ENCODE peak calls at places on chromosomes 7 and 10, in five cellular contexts. One of them, this sample, is unnamed.

GRCh38 chr7:75572396-75572795 is 80.3 kb downstream of the SPDYE5 start:
- DNase-seq in HCT116: no peak
- DNase-seq in transverse colon: no peak
- DNase-seq in upper lobe of left lung: no peak
- DNase-seq in heart left ventricle: no peak
- DNase-seq in this sample: no peak

GRCh38 chr7:51090411-51090810 is 226.2 kb downstream of the COBL start:
- DNase-seq in HCT116: no peak
- DNase-seq in transverse colon: no peak
- DNase-seq in upper lobe of left lung: no peak
- DNase-seq in heart left ventricle: no peak
- DNase-seq in this sample: no peak

GRCh38 chr7:128699196-128699712 is 27.2 kb downstream of the GARIN1A start:
- DNase-seq in HCT116: no peak
- DNase-seq in transverse colon: no peak
- DNase-seq in upper lobe of left lung: no peak
- DNase-seq in heart left ventricle: no peak
- DNase-seq in this sample: no peak

GRCh38 chr10:132650611-132651250 is 113.1 kb downstream of the INPP5A start:
- DNase-seq in HCT116: no peak
- DNase-seq in transverse colon: no peak
- DNase-seq in upper lobe of left lung: no peak
- DNase-seq in heart left ventricle: no peak
- DNase-seq in this sample: no peak

GRCh38 chr10:95790982-95791381 is 35.0 kb downstream of the ENTPD1 start:
- DNase-seq in HCT116: no peak
- DNase-seq in transverse colon: no peak
- DNase-seq in upper lobe of left lung: no peak
- DNase-seq in heart left ventricle: no peak
- DNase-seq in this sample: no peak

GRCh38 chr7:159034988-159035387 is 109.7 kb downstream of the VIPR2 start:
- DNase-seq in HCT116: no peak
- DNase-seq in transverse colon: no peak
- DNase-seq in upper lobe of left lung: no peak
- DNase-seq in heart left ventricle: no peak
- DNase-seq in this sample: no peak

GRCh38 chr7:90579181-90579688 is 16.9 kb upstream of the CDK14 start:
- DNase-seq in HCT116: no peak
- DNase-seq in transverse colon: no peak
- DNase-seq in upper lobe of left lung: no peak
- DNase-seq in heart left ventricle: no peak
- DNase-seq in this sample: no peak

GRCh38 chr7:34430456-34430855 is 227.6 kb upstream of the NPSR1 start:
- DNase-seq in HCT116: peak; percentile 4
- DNase-seq in transverse colon: no peak
- DNase-seq in upper lobe of left lung: no peak
- DNase-seq in heart left ventricle: no peak
- DNase-seq in this sample: peak; percentile 29

GRCh38 chr7:29839302-29839701 is 33.0 kb downstream of the WIPF3 start:
- DNase-seq in HCT116: no peak
- DNase-seq in transverse colon: peak; percentile 12
- DNase-seq in upper lobe of left lung: no peak
- DNase-seq in heart left ventricle: peak; percentile 76
- DNase-seq in this sample: peak; percentile 11

GRCh38 chr7:39949980-39950472 is at the start of gene CDK13:
- DNase-seq in HCT116: peak; percentile 68
- DNase-seq in transverse colon: peak; percentile 83
- DNase-seq in upper lobe of left lung: peak; percentile 96
- DNase-seq in heart left ventricle: peak; percentile 82
- DNase-seq in this sample: peak; percentile 39

GRCh38 chr7:154927624-154928125 is 75.2 kb downstream of the PAXIP1 start:
- DNase-seq in HCT116: peak; percentile 87
- DNase-seq in transverse colon: peak; percentile 87
- DNase-seq in upper lobe of left lung: no peak
- DNase-seq in heart left ventricle: peak; percentile 77
- DNase-seq in this sample: peak; percentile 81

GRCh38 chr10:28768227-28768626 is 90.9 kb downstream of the BAMBI start:
- DNase-seq in HCT116: no peak
- DNase-seq in transverse colon: no peak
- DNase-seq in upper lobe of left lung: no peak
- DNase-seq in heart left ventricle: no peak
- DNase-seq in this sample: no peak

GRCh38 chr10:5524721-5525531 is at the start of gene CALML3:
- DNase-seq in HCT116: no peak
- DNase-seq in transverse colon: peak; percentile 24
- DNase-seq in upper lobe of left lung: peak; percentile 81
- DNase-seq in heart left ventricle: no peak
- DNase-seq in this sample: no peak

GRCh38 chr7:103932389-103932788 is 57.1 kb downstream of the RELN start:
- DNase-seq in HCT116: no peak
- DNase-seq in transverse colon: no peak
- DNase-seq in upper lobe of left lung: no peak
- DNase-seq in heart left ventricle: no peak
- DNase-seq in this sample: no peak

GRCh38 chr10:76331742-76332141 is 900.3 kb downstream of the LRMDA start:
- DNase-seq in HCT116: no peak
- DNase-seq in transverse colon: no peak
- DNase-seq in upper lobe of left lung: no peak
- DNase-seq in heart left ventricle: no peak
- DNase-seq in this sample: no peak

GRCh38 chr7:85000973-85001372 is 185.9 kb downstream of the SEMA3D start:
- DNase-seq in HCT116: no peak
- DNase-seq in transverse colon: no peak
- DNase-seq in upper lobe of left lung: no peak
- DNase-seq in heart left ventricle: no peak
- DNase-seq in this sample: no peak

GRCh38 chr7:155201325-155202087 is 96.2 kb upstream of the INSIG1 start:
- DNase-seq in HCT116: no peak
- DNase-seq in transverse colon: no peak
- DNase-seq in upper lobe of left lung: no peak
- DNase-seq in heart left ventricle: no peak
- DNase-seq in this sample: no peak

GRCh38 chr10:61655335-61655851 is 7.3 kb upstream of the CABCOCO1 start:
- DNase-seq in HCT116: no peak
- DNase-seq in transverse colon: no peak
- DNase-seq in upper lobe of left lung: no peak
- DNase-seq in heart left ventricle: no peak
- DNase-seq in this sample: no peak

GRCh38 chr7:2936891-2937580 is 92.9 kb upstream of the GNA12 start:
- DNase-seq in HCT116: no peak
- DNase-seq in transverse colon: no peak
- DNase-seq in upper lobe of left lung: peak; percentile 72
- DNase-seq in heart left ventricle: no peak
- DNase-seq in this sample: no peak

GRCh38 chr10:48625013-48625412 is 20.1 kb upstream of the ARHGAP22 start:
- DNase-seq in HCT116: no peak
- DNase-seq in transverse colon: no peak
- DNase-seq in upper lobe of left lung: no peak
- DNase-seq in heart left ventricle: no peak
- DNase-seq in this sample: no peak

GRCh38 chr7:1040790-1041189 is 3.6 kb upstream of the GPR146 start:
- DNase-seq in HCT116: no peak
- DNase-seq in transverse colon: no peak
- DNase-seq in upper lobe of left lung: peak; percentile 69
- DNase-seq in heart left ventricle: no peak
- DNase-seq in this sample: no peak

GRCh38 chr7:133556553-133556952 is 303.7 kb downstream of the EXOC4 start:
- DNase-seq in HCT116: no peak
- DNase-seq in transverse colon: no peak
- DNase-seq in upper lobe of left lung: no peak
- DNase-seq in heart left ventricle: no peak
- DNase-seq in this sample: no peak

GRCh38 chr7:21426286-21426957 is 1.5 kb upstream of the SP4 start:
- DNase-seq in HCT116: no peak
- DNase-seq in transverse colon: no peak
- DNase-seq in upper lobe of left lung: no peak
- DNase-seq in heart left ventricle: peak; percentile 19
- DNase-seq in this sample: no peak

GRCh38 chr7:21429021-21429420 is 1.1 kb downstream of the SP4 start:
- DNase-seq in HCT116: no peak
- DNase-seq in transverse colon: no peak
- DNase-seq in upper lobe of left lung: no peak
- DNase-seq in heart left ventricle: no peak
- DNase-seq in this sample: no peak

GRCh38 chr7:21426958-21427860 is 674 bp upstream of the SP4 start:
- DNase-seq in HCT116: peak; percentile 94
- DNase-seq in transverse colon: peak; percentile 99
- DNase-seq in upper lobe of left lung: peak; percentile 100
- DNase-seq in heart left ventricle: peak; percentile 99
- DNase-seq in this sample: peak; percentile 97

GRCh38 chr7:21428642-21428941 is 709 bp downstream of the SP4 start:
- DNase-seq in HCT116: no peak
- DNase-seq in transverse colon: no peak
- DNase-seq in upper lobe of left lung: peak; percentile 72
- DNase-seq in heart left ventricle: no peak
- DNase-seq in this sample: no peak

GRCh38 chr7:21427861-21428641 is at the start of gene SP4:
- DNase-seq in HCT116: peak; percentile 81
- DNase-seq in transverse colon: peak; percentile 97
- DNase-seq in upper lobe of left lung: peak; percentile 99
- DNase-seq in heart left ventricle: peak; percentile 96
- DNase-seq in this sample: peak; percentile 88
- TF ChIP-seq POLR2A in HCT116: peak; percentile 5
- TF ChIP-seq POLR2A in transverse colon: no peak
- TF ChIP-seq POLR2A in upper lobe of left lung: peak; percentile 13
- TF ChIP-seq POLR2A in heart left ventricle: peak; percentile 15
- TF ChIP-seq POLR2A in this sample: no peak

DNA sequence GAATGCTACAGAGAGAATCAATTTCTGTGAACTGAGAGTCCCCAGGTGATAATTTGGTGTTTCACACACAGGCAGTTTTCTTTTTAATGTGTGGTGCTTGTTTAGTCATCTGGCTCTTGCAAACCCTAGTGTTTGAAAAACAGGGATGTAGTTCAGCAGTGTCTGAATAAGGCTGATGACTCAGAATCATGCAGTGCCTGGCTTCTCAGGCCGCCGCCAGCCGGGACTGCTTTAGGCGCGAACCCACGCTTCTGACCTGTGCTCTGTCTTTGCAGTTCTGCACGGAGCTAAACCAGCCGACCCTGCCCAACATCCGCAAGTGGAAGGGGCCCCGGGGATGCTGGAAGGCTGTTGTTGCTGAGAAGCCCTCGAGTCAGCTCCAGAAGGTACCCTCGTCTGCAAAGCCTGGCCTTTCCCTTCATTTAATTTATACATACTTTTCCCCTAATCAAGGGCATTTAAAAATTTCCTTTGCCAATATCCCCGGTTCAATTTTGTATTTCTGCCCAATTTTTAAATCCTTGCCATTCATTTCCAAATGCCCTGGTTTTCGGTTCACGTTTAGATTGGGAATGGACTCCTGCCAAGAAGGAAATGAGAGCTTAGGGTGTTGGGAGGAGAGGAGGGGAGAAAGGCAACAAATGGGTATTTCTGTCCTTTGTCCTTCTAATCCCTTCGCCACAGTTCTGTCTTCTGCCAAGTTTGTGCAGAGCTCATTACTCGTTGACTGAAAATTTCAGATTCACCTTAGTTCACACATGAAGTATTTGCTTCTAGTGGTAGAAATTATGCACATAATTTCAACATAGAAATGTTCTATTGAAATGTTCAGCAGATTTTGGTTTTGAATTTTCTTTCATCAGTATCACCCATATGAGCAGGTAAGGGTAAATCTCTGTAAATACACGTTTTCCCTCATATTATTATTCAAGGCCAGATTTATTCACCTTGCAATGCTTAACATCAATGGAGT is 108.5 kb upstream of the ANLN start:
- DNase-seq in HCT116: peak; percentile 34
- DNase-seq in transverse colon: peak; percentile 73
- DNase-seq in upper lobe of left lung: peak; percentile 79
- DNase-seq in heart left ventricle: peak; percentile 60
- DNase-seq in this sample: peak; percentile 48
- H3K27ac ChIP-seq in HCT116: peak overlapping the region; percentile 54
- H3K27ac ChIP-seq in transverse colon: peak overlapping the region; percentile 79
- H3K27ac ChIP-seq in upper lobe of left lung: no peak overlapping the region
- H3K27ac ChIP-seq in heart left ventricle: peak overlapping the region; percentile 66
- H3K27ac ChIP-seq in this sample: no peak overlapping the region

GRCh38 chr10:32050145-32050544 is 6.1 kb downstream of the KIF5B start:
- DNase-seq in HCT116: no peak
- DNase-seq in transverse colon: no peak
- DNase-seq in upper lobe of left lung: no peak
- DNase-seq in heart left ventricle: no peak
- DNase-seq in this sample: no peak
- TF ChIP-seq POLR2A in HCT116: no peak
- TF ChIP-seq POLR2A in transverse colon: no peak
- TF ChIP-seq POLR2A in upper lobe of left lung: no peak
- TF ChIP-seq POLR2A in heart left ventricle: no peak
- TF ChIP-seq POLR2A in this sample: no peak

GRCh38 chr10:623039-623438 is 66.4 kb downstream of the DIP2C start:
- DNase-seq in HCT116: no peak
- DNase-seq in transverse colon: no peak
- DNase-seq in upper lobe of left lung: no peak
- DNase-seq in heart left ventricle: no peak
- DNase-seq in this sample: no peak
- H3K27ac ChIP-seq in HCT116: no peak overlapping the region
- H3K27ac ChIP-seq in transverse colon: peak overlapping the region; percentile 83
- H3K27ac ChIP-seq in upper lobe of left lung: no peak overlapping the region
- H3K27ac ChIP-seq in heart left ventricle: peak overlapping the region; percentile 91
- H3K27ac ChIP-seq in this sample: peak overlapping the region; percentile 81

DNA sequence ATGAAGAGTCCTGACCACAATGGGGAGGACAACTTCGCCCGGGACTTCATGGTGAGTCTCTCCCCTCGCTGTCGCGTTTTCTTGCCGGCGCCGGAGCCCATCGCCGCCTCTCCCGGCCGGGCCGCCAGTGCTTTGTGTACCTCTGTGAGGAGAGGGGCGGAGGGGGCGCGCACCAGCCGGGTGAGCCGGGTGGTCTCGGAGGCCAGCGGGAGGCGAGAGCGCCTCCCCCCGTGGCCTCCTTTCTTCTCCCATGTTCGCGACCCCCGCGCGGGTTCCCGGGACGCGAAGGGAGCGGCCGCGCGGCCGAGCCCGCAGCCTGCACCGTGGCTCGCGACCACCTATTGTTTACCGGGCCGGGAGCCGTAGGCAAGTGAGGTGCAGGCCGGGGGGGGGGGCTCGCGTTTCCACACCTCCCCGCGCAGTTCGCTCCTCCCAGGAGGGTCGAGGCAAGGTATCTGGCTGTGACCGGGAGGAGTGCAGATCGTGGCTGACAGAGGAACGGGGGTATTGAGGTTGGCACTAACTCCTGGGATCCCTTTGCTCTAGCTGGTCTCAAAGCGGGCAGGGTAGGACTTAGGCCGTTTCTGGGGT is 595 bp downstream of the PTPN12 start:
- DNase-seq in HCT116: no peak
- DNase-seq in transverse colon: peak; percentile 47
- DNase-seq in upper lobe of left lung: peak; percentile 90
- DNase-seq in heart left ventricle: peak; percentile 45
- DNase-seq in this sample: peak; percentile 23
- TF ChIP-seq POLR2A in HCT116: no peak
- TF ChIP-seq POLR2A in transverse colon: peak; percentile 42
- TF ChIP-seq POLR2A in upper lobe of left lung: no peak
- TF ChIP-seq POLR2A in heart left ventricle: no peak
- TF ChIP-seq POLR2A in this sample: no peak

This sample was measured in tibial nerve.